ENCODE peak calls at places on chromosomes 1 and 21, in five cellular contexts. I is heart left ventricle; C is effector memory CD4-positive, alpha-beta T cell; B is tibial nerve; Y is fibroblast of lung. Z is an unnamed sample.

GRCh38 chr1:19676438-19676922 is 11.8 kb downstream of the HTR6 start:
- DNase-seq in I (peak), C (no peak), B (peak), Y (peak), Z (no peak)

GRCh38 chr1:240188139-240188538 is 96.5 kb downstream of the FMN2 start:
- DNase-seq in I (no peak), C (no peak), B (no peak), Y (no peak), Z (no peak)

GRCh38 chr1:197907846-197908616 is 5.6 kb downstream of the C1orf53 start:
- DNase-seq in I (no peak), C (no peak), B (no peak), Y (no peak), Z (no peak)

GRCh38 chr1:108041360-108042143 is 76.6 kb upstream of the VAV3 start:
- DNase-seq in I (no peak), C (no peak), B (no peak), Y (no peak), Z (no peak)

GRCh38 chr1:169890761-169891538 is 2.7 kb downstream of the SCYL3 start:
- DNase-seq in I (no peak), C (peak), B (no peak), Y (no peak), Z (no peak)

GRCh38 chr1:233355841-233356704 is 28.5 kb downstream of the MAP3K21 start:
- DNase-seq in I (no peak), C (no peak), B (no peak), Y (no peak), Z (no peak)

GRCh38 chr1:109788695-109789521 is 25.2 kb upstream of the EPS8L3 start:
- DNase-seq in I (no peak), C (no peak), B (no peak), Y (no peak), Z (no peak)

GRCh38 chr1:107659961-107660360 is 305.0 kb downstream of the VAV3 start:
- DNase-seq in I (no peak), C (no peak), B (no peak), Y (no peak), Z (no peak)

GRCh38 chr1:7424352-7424890 is 346.7 kb upstream of the VAMP3 start:
- DNase-seq in I (peak), C (no peak), B (no peak), Y (peak), Z (no peak)

GRCh38 chr21:37118187-37118826 is 45.3 kb downstream of the TTC3 start:
- DNase-seq in I (no peak), C (no peak), B (no peak), Y (no peak), Z (no peak)

GRCh38 chr21:33069994-33070811 is at the start of gene OLIG1:
- DNase-seq in I (peak), C (no peak), B (no peak), Y (no peak), Z (no peak)

GRCh38 chr1:27192039-27192529 is 37.2 kb upstream of the SLC9A1 start:
- DNase-seq in I (no peak), C (no peak), B (no peak), Y (peak), Z (no peak)

GRCh38 chr1:89865498-89866385 is 44.9 kb downstream of the LRRC8D start:
- DNase-seq in I (no peak), C (no peak), B (no peak), Y (peak), Z (peak)

GRCh38 chr21:38796426-38796825 is 9.3 kb upstream of the ETS2 start:
- DNase-seq in I (no peak), C (no peak), B (no peak), Y (peak), Z (no peak)

GRCh38 chr1:232627645-232628334 is 2.1 kb downstream of the SIPA1L2 start:
- DNase-seq in I (no peak), C (no peak), B (no peak), Y (peak), Z (no peak)

DNA sequence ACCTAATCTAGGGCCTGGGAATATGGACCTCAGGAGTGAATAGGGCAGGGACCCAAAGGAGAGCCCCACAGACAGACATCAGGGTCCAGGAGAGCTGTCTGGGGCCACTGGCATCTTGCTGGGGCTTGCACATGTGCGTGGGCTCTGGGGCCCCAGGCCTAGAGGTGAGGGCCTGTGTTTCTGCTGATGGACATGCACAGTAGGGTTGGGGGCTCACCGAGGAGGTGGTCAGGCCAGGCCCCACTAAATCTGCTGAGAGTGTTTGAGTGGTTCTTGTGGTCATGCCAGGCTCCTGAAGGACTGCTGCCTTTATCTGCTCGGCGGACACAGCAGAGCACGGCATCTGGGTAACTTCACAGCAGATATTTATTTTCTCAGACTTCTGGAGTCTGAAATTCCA is 87.4 kb downstream of the OBSCN start:
- DNase-seq in I (peak), C (no peak), B (no peak), Y (no peak), Z (no peak)
- H3K4me3 ChIP-seq in I (no peak), C (no peak), B (no peak), Y (no peak), Z (no peak)

GRCh38 chr1:98388431-98388830 is 273.1 kb upstream of the SNX7 start:
- DNase-seq in I (no peak), C (no peak), B (peak), Y (peak), Z (peak)
- H3K4me3 ChIP-seq in I (no peak), C (no peak), B (no peak), Y (no peak), Z (no peak)

GRCh38 chr1:215081566-215082531 is 688 bp upstream of the KCNK2 start:
- DNase-seq in I (no peak), C (no peak), B (no peak), Y (no peak), Z (no peak)
- H3K4me3 ChIP-seq in I (no peak), C (no peak), B (peak), Y (peak), Z (peak)

GRCh38 chr1:64494659-64495058 is 24.7 kb downstream of the CACHD1 start:
- DNase-seq in I (no peak), C (no peak), B (no peak), Y (no peak), Z (no peak)
- H3K4me3 ChIP-seq in I (no peak), C (no peak), B (no peak), Y (no peak), Z (no peak)

GRCh38 chr1:150563340-150564038 is 14.3 kb downstream of the ADAMTSL4 start:
- DNase-seq in I (peak), C (no peak), B (no peak), Y (no peak), Z (no peak)

GRCh38 chr1:150560986-150561829 is 12.0 kb downstream of the ADAMTSL4 start:
- DNase-seq in I (peak), C (peak), B (peak), Y (peak), Z (peak)

GRCh38 chr1:150561830-150562367 is 12.7 kb downstream of the ADAMTSL4 start:
- DNase-seq in I (peak), C (peak), B (peak), Y (peak), Z (peak)

GRCh38 chr1:150564051-150564991 is 15.1 kb downstream of the MCL1 start:
- DNase-seq in I (no peak), C (no peak), B (no peak), Y (peak), Z (no peak)

GRCh38 chr1:150562384-150563339 is 13.5 kb downstream of the ADAMTSL4 start:
- DNase-seq in I (no peak), C (peak), B (no peak), Y (no peak), Z (no peak)
- H3K4me3 ChIP-seq in I (peak), C (peak), B (peak), Y (peak), Z (no peak)

DNA sequence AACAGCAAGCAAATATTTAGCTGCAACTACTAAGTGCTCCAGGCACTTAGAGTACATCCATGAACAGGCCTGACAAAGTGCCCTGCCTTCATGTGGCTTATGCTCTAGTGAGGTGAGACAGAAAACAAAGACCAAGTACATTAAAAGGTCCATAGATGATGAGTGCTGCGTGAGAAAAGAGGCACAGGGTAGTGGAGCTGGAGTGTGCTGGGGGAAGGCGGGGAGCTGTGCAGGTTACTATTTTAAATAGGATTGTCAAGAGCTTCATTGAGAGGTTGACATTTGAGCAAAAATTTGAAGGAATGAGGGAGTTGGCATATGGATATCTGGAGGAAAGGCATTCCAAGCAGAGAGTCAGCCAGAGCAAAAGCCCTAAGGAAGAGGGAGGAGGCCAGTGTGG is 29.3 kb upstream of the RXRG start:
- DNase-seq in I (no peak), C (no peak), B (no peak), Y (no peak), Z (no peak)
- H3K4me3 ChIP-seq in I (no peak), C (no peak), B (no peak), Y (no peak), Z (no peak)

DNA sequence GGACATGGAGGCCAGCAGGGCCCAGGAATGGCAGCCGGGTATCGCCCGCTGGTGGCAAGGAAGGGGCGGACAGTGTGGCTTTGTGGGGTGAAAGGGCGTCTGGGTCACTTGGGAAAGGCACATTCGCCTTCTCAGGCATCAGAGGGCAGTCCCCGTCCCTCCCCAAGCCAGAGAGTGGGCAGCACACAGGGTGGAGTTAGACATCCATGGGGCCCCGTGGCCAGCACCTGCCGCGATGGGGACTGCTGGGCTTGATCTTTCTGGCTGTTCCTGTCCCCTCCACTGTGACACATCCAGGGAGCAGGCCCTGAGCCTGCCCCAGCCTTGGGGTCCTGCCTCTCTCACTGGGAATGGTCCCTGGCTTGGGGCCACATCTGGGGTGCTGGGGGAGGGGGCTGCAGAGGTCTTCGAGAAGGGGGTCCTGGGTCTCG is 4.0 kb upstream of the TRPM2 start:
- DNase-seq in I (peak), C (no peak), B (no peak), Y (no peak), Z (no peak)
- H3K4me3 ChIP-seq in I (no peak), C (no peak), B (no peak), Y (no peak), Z (no peak)

DNA sequence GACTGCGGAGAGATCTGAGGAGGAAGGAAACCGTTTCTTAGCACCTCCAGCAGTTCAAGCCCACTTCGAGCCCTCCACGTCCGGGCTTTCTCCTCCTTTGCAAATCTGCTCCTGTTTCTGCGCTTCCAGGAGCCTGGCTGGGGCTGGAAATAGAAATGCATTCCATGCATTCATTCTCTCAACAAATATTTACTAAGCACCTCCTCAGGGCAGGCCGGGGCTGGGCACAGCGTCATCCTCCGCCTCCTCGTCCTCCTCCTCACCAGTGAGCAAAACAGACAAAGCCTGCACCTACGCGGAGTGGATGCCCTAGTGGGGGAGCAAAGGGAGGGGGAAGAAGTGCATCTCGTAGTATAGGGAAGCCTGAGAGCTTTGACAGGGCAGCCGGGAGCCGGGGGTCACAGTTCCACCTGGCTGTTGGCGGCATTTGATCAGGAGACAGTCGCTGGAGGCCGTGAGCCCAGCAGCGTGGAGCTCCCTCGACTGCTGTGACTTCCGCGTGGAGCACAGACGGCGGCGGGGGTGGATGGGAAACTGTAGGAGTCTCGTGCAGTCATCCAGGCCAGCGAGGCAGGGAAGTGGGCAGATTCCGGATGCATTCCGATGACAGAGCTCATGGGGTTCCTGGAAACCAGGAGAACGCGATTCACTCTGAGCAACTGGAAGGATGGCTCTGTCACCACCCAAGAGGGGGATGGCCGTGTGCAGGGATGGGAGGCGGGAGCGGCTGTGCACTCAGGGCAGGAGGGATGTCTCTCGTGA is 93.4 kb downstream of the SIK1 start:
- DNase-seq in I (peak), C (no peak), B (peak), Y (peak), Z (peak)
- H3K4me3 ChIP-seq in I (no peak), C (no peak), B (no peak), Y (no peak), Z (peak)